ENCODE peak calls at places on chromosomes 6 and 20, in nine cellular contexts. D is caudate nucleus; O is HepG2; S is stimulated activated naive B cell treated with anti-CD40 and anti-IgM and Interleukin-4, amounts not matched to agents 10 μg/mL and 1 μg/mL and 100 μg/mL, for 72 hours; A is hypothalamus; K is Caki2; H is MCF 10A; Y is left colon; E is osteoblast. F is an unnamed sample.

GRCh38 chr20:46021361-46022359 is 7.4 kb upstream of the SLC12A5 start:
- DNase-seq in D (peak), O (peak), S (no peak), A (no peak), K (peak), H (peak), Y (no peak), E (no peak), F (no peak)

GRCh38 chr6:125918681-125919566 is 37.6 kb upstream of the HINT3 start:
- DNase-seq in D (no peak), O (peak), S (peak), A (no peak), K (peak), H (peak), Y (peak), E (peak), F (no peak)

GRCh38 chr20:47540443-47541354 is 39.0 kb downstream of the NCOA3 start:
- DNase-seq in D (no peak), O (peak), S (no peak), A (no peak), K (peak), H (no peak), Y (no peak), E (peak), F (no peak)

GRCh38 chr6:145093226-145093625 is 642.1 kb downstream of the EPM2A start:
- DNase-seq in D (no peak), O (no peak), S (no peak), A (no peak), K (no peak), H (no peak), Y (no peak), E (no peak), F (no peak)

GRCh38 chr6:89369009-89369408 is 16.5 kb upstream of the UBE2J1 start:
- DNase-seq in D (no peak), O (peak), S (no peak), A (no peak), K (no peak), H (peak), Y (peak), E (peak), F (no peak)

GRCh38 chr6:151501511-151502136 is 7.8 kb downstream of the CCDC170 start:
- DNase-seq in D (no peak), O (peak), S (no peak), A (no peak), K (no peak), H (no peak), Y (no peak), E (no peak), F (no peak)

GRCh38 chr6:2111162-2111677 is 134.2 kb downstream of the GMDS start:
- DNase-seq in D (no peak), O (no peak), S (no peak), A (no peak), K (no peak), H (peak), Y (no peak), E (peak), F (no peak)

GRCh38 chr6:144350176-144350575 is 65.0 kb downstream of the UTRN start:
- DNase-seq in D (no peak), O (no peak), S (no peak), A (no peak), K (no peak), H (no peak), Y (no peak), E (no peak), F (no peak)

GRCh38 chr20:8187740-8188139 is 55.7 kb downstream of the PLCB1 start:
- DNase-seq in D (no peak), O (no peak), S (no peak), A (no peak), K (no peak), H (no peak), Y (no peak), E (peak), F (no peak)

GRCh38 chr6:38776515-38776914 is 61.4 kb downstream of the DNAH8 start:
- DNase-seq in D (no peak), O (no peak), S (no peak), A (no peak), K (no peak), H (no peak), Y (no peak), E (peak), F (no peak)

GRCh38 chr6:64014581-64014980 is 379.0 kb downstream of the PHF3 start:
- DNase-seq in D (no peak), O (no peak), S (no peak), A (no peak), K (no peak), H (no peak), Y (no peak), E (no peak), F (no peak)

GRCh38 chr6:13071946-13072345 is 256.4 kb downstream of the TBC1D7 start:
- DNase-seq in D (no peak), O (no peak), S (no peak), A (no peak), K (no peak), H (no peak), Y (no peak), E (no peak), F (no peak)

GRCh38 chr6:116475151-116475550 is 14.0 kb downstream of the CALHM6 start:
- DNase-seq in D (no peak), O (no peak), S (no peak), A (no peak), K (no peak), H (no peak), Y (no peak), E (no peak), F (no peak)